ENCODE peak calls at places on chromosomes 7 and 10, in nine cellular contexts. K is psoas muscle; C is HTR-8/SVneo; F is tibial artery; J is body of pancreas; T is activated CD4-positive, alpha-beta T cell treated with anti-CD3 and anti-CD28 coated beads, Interleukin-2, amount 50 U/mL, for 1 hour; D is AML-193; G is activated T-cell treated with anti-CD3 and anti-CD28 coated beads, Interleukin-2, amount 50 U/mL, for 72 hours; U is MG63. O is an unnamed sample.

GRCh38 chr7:133649593-133649992 is 396.7 kb downstream of the EXOC4 start:
- DNase-seq in C (no peak), K (no peak), G (no peak), D (no peak), J (no peak), F (no peak), U (no peak), T (no peak), O (no peak)

GRCh38 chr7:63899691-63900393 is 98.8 kb upstream of the ZNF722 start:
- DNase-seq in C (peak), J (peak), K (peak), G (peak), U (no peak), F (peak), T (peak), D (peak), O (no peak)

GRCh38 chr7:132279718-132280117 is 296.6 kb downstream of the PLXNA4 start:
- DNase-seq in U (no peak), T (no peak), J (no peak), F (no peak), K (no peak), C (no peak), D (no peak), G (no peak), O (no peak)

GRCh38 chr10:82318533-82318932 is 443.5 kb downstream of the NRG3 start:
- DNase-seq in C (no peak), G (no peak), T (no peak), D (no peak), F (no peak), J (no peak), K (no peak), U (no peak), O (no peak)

GRCh38 chr10:26031300-26031699 is 97.3 kb downstream of the MYO3A start:
- DNase-seq in F (no peak), G (no peak), D (no peak), C (no peak), U (no peak), K (no peak), J (no peak), T (no peak), O (no peak)

GRCh38 chr7:150820148-150820547 is 19.6 kb downstream of the TMEM176A start:
- DNase-seq in F (no peak), K (no peak), D (no peak), G (no peak), T (no peak), J (no peak), C (no peak), U (no peak), O (no peak)

GRCh38 chr7:140640060-140640611 is 477 bp downstream of the DENND2A start:
- DNase-seq in G (peak), K (peak), F (peak), D (no peak), C (no peak), J (no peak), T (no peak), U (peak), O (no peak)

GRCh38 chr10:69854685-69855345 is 53.1 kb downstream of the COL13A1 start:
- DNase-seq in J (peak), D (no peak), K (no peak), C (no peak), G (no peak), U (no peak), F (no peak), T (no peak), O (no peak)

GRCh38 chr10:51377932-51378206 is 303.6 kb downstream of the PRKG1 start:
- DNase-seq in U (no peak), F (no peak), D (no peak), T (no peak), G (no peak), K (no peak), C (no peak), J (no peak), O (no peak)

GRCh38 chr7:148697950-148698396 is 730 bp upstream of the CUL1 start:
- DNase-seq in F (no peak), G (no peak), C (peak), J (no peak), U (no peak), T (no peak), D (no peak), K (no peak), O (no peak)

GRCh38 chr7:101858437-101859385 is 41.3 kb downstream of the CUX1 start:
- DNase-seq in T (no peak), U (no peak), J (peak), C (no peak), K (no peak), G (no peak), F (no peak), D (no peak), O (no peak)

GRCh38 chr10:97140284-97140846 is 45.4 kb downstream of the SLIT1 start:
- DNase-seq in F (peak), U (no peak), D (no peak), C (no peak), G (no peak), K (no peak), T (no peak), J (no peak), O (no peak)

GRCh38 chr10:117609095-117609821 is 66.7 kb downstream of the EMX2 start:
- DNase-seq in F (peak), G (no peak), K (peak), D (no peak), T (no peak), C (peak), U (peak), J (peak), O (peak)

GRCh38 chr7:128410092-128410665 is 397 bp upstream of the IMPDH1 start:
- DNase-seq in D (peak), F (no peak), K (peak), U (peak), C (no peak), T (peak), G (peak), J (peak), O (peak)

GRCh38 chr7:16891338-16891737 is 9.6 kb upstream of the AGR3 start:
- DNase-seq in K (no peak), C (peak), G (peak), T (no peak), U (peak), J (peak), D (peak), F (no peak), O (no peak)

GRCh38 chr10:35942052-35942451 is 300.0 kb upstream of the FZD8 start:
- DNase-seq in D (no peak), K (no peak), C (no peak), F (no peak), U (no peak), J (peak), T (no peak), G (no peak), O (no peak)

O was measured in right atrium auricular region.